ENCODE peak calls at places on chromosomes 13 and 19, in four cellular contexts. One of them, this sample, is unnamed.

GRCh38 chr19:33690461-33691427 is 69.0 kb downstream of the CHST8 start:
- DNase-seq in amniotic epithelial cell: no peak
- DNase-seq in activated CD4-positive, alpha-beta T cell treated with anti-CD3 and anti-CD28 coated beads for 36 hours: peak
- DNase-seq in SW 1271: no peak
- DNase-seq in this sample: no peak

GRCh38 chr13:72424059-72424458 is 303.4 kb downstream of the MZT1 start:
- DNase-seq in amniotic epithelial cell: no peak
- DNase-seq in activated CD4-positive, alpha-beta T cell treated with anti-CD3 and anti-CD28 coated beads for 36 hours: no peak
- DNase-seq in SW 1271: no peak
- DNase-seq in this sample: no peak

GRCh38 chr13:45258339-45258685 is 57.5 kb upstream of the KCTD4 start:
- DNase-seq in amniotic epithelial cell: no peak
- DNase-seq in activated CD4-positive, alpha-beta T cell treated with anti-CD3 and anti-CD28 coated beads for 36 hours: no peak
- DNase-seq in SW 1271: no peak
- DNase-seq in this sample: no peak

GRCh38 chr13:33150146-33150545 is 133.9 kb downstream of the KL start:
- DNase-seq in amniotic epithelial cell: no peak
- DNase-seq in activated CD4-positive, alpha-beta T cell treated with anti-CD3 and anti-CD28 coated beads for 36 hours: no peak
- DNase-seq in SW 1271: no peak
- DNase-seq in this sample: no peak

GRCh38 chr13:31431722-31432137 is 232.0 kb downstream of the B3GLCT start:
- DNase-seq in amniotic epithelial cell: peak
- DNase-seq in activated CD4-positive, alpha-beta T cell treated with anti-CD3 and anti-CD28 coated beads for 36 hours: peak
- DNase-seq in SW 1271: peak
- DNase-seq in this sample: no peak

GRCh38 chr13:50645092-50645491 is 198.4 kb downstream of the DLEU7 start:
- DNase-seq in amniotic epithelial cell: peak
- DNase-seq in activated CD4-positive, alpha-beta T cell treated with anti-CD3 and anti-CD28 coated beads for 36 hours: no peak
- DNase-seq in SW 1271: no peak
- DNase-seq in this sample: no peak

GRCh38 chr13:109274188-109274821 is 512.1 kb downstream of the IRS2 start:
- DNase-seq in amniotic epithelial cell: peak
- DNase-seq in activated CD4-positive, alpha-beta T cell treated with anti-CD3 and anti-CD28 coated beads for 36 hours: no peak
- DNase-seq in SW 1271: peak
- DNase-seq in this sample: no peak

GRCh38 chr19:34145741-34146202 is 26.5 kb upstream of the LSM14A start:
- DNase-seq in amniotic epithelial cell: peak
- DNase-seq in activated CD4-positive, alpha-beta T cell treated with anti-CD3 and anti-CD28 coated beads for 36 hours: peak
- DNase-seq in SW 1271: peak
- DNase-seq in this sample: peak

GRCh38 chr19:925912-926594 is at the start of gene ARID3A:
- DNase-seq in amniotic epithelial cell: no peak
- DNase-seq in activated CD4-positive, alpha-beta T cell treated with anti-CD3 and anti-CD28 coated beads for 36 hours: no peak
- DNase-seq in SW 1271: peak
- DNase-seq in this sample: no peak

This sample was measured in pulmonary artery endothelial cell.